ENCODE peak calls at places on chromosomes 3 and 15, in seven cellular contexts. One of them, this sample, is unnamed.
A peak's percentile ranks its signal among the peaks of the same experiment; 100 is the strongest.

GRCh38 chr15:36769110-36769509 is 189.7 kb downstream of the CDIN1 start:
- DNase-seq in prostate gland: no peak
- DNase-seq in endodermal cell: no peak
- DNase-seq in IMR-90: peak; percentile 84
- DNase-seq in kidney epithelial cell: no peak
- DNase-seq in fibroblast of pulmonary artery: peak; percentile 56
- DNase-seq in uterus: no peak
- DNase-seq in this sample: no peak

GRCh38 chr3:72487078-72487765 is 361.0 kb downstream of the SHQ1 start:
- DNase-seq in endodermal cell: peak; percentile 88
- DNase-seq in IMR-90: peak; percentile 85
- DNase-seq in fibroblast of pulmonary artery: peak; percentile 82
- DNase-seq in prostate gland: peak; percentile 26
- DNase-seq in kidney epithelial cell: peak; percentile 79
- DNase-seq in uterus: peak; percentile 57
- DNase-seq in this sample: peak; percentile 82

GRCh38 chr3:181711325-181712135 is at the start of gene SOX2:
- DNase-seq in IMR-90: peak; percentile 4
- DNase-seq in endodermal cell: peak; percentile 96
- DNase-seq in kidney epithelial cell: peak; percentile 52
- DNase-seq in uterus: no peak
- DNase-seq in prostate gland: peak; percentile 94
- DNase-seq in fibroblast of pulmonary artery: peak; percentile 39
- DNase-seq in this sample: peak; percentile 91

GRCh38 chr3:122357828-122358617 is 25.0 kb downstream of the MIX23 start:
- DNase-seq in endodermal cell: no peak
- DNase-seq in IMR-90: peak; percentile 1
- DNase-seq in uterus: no peak
- DNase-seq in fibroblast of pulmonary artery: no peak
- DNase-seq in prostate gland: no peak
- DNase-seq in kidney epithelial cell: no peak
- DNase-seq in this sample: no peak

GRCh38 chr3:183193762-183194701 is 31.5 kb upstream of the LAMP3 start:
- DNase-seq in endodermal cell: no peak
- DNase-seq in IMR-90: peak; percentile 35
- DNase-seq in kidney epithelial cell: no peak
- DNase-seq in prostate gland: no peak
- DNase-seq in fibroblast of pulmonary artery: no peak
- DNase-seq in uterus: no peak
- DNase-seq in this sample: no peak

GRCh38 chr3:35745802-35746484 is 106.6 kb downstream of the ARPP21 start:
- DNase-seq in IMR-90: no peak
- DNase-seq in fibroblast of pulmonary artery: no peak
- DNase-seq in endodermal cell: no peak
- DNase-seq in prostate gland: no peak
- DNase-seq in uterus: no peak
- DNase-seq in kidney epithelial cell: no peak
- DNase-seq in this sample: no peak

GRCh38 chr15:51312754-51313390 is 25.5 kb downstream of the CYP19A1 start:
- DNase-seq in kidney epithelial cell: no peak
- DNase-seq in prostate gland: no peak
- DNase-seq in endodermal cell: no peak
- DNase-seq in IMR-90: peak; percentile 4
- DNase-seq in fibroblast of pulmonary artery: peak; percentile 72
- DNase-seq in uterus: no peak
- DNase-seq in this sample: no peak

GRCh38 chr3:170746175-170746942 is 123.6 kb downstream of the RPL22L1 start:
- DNase-seq in IMR-90: no peak
- DNase-seq in endodermal cell: no peak
- DNase-seq in fibroblast of pulmonary artery: no peak
- DNase-seq in prostate gland: no peak
- DNase-seq in kidney epithelial cell: no peak
- DNase-seq in uterus: no peak
- DNase-seq in this sample: no peak

GRCh38 chr3:185927501-185928200 is 10.2 kb downstream of the TRA2B start:
- DNase-seq in endodermal cell: no peak
- DNase-seq in kidney epithelial cell: no peak
- DNase-seq in IMR-90: no peak
- DNase-seq in uterus: no peak
- DNase-seq in fibroblast of pulmonary artery: no peak
- DNase-seq in prostate gland: no peak
- DNase-seq in this sample: no peak

GRCh38 chr15:85379403-85380131 is 836 bp upstream of the AKAP13 start:
- DNase-seq in endodermal cell: peak; percentile 62
- DNase-seq in kidney epithelial cell: no peak
- DNase-seq in prostate gland: peak; percentile 10
- DNase-seq in fibroblast of pulmonary artery: no peak
- DNase-seq in uterus: no peak
- DNase-seq in IMR-90: no peak
- DNase-seq in this sample: no peak

GRCh38 chr3:149476135-149476684 is 1.7 kb downstream of the TM4SF4 start:
- DNase-seq in uterus: no peak
- DNase-seq in fibroblast of pulmonary artery: no peak
- DNase-seq in kidney epithelial cell: no peak
- DNase-seq in endodermal cell: no peak
- DNase-seq in IMR-90: no peak
- DNase-seq in prostate gland: no peak
- DNase-seq in this sample: no peak

GRCh38 chr3:160135850-160136249 is 89.4 kb upstream of the C3orf80 start:
- DNase-seq in prostate gland: no peak
- DNase-seq in fibroblast of pulmonary artery: no peak
- DNase-seq in uterus: no peak
- DNase-seq in endodermal cell: no peak
- DNase-seq in kidney epithelial cell: no peak
- DNase-seq in IMR-90: no peak
- DNase-seq in this sample: no peak

GRCh38 chr3:115702598-115702997 is 79.3 kb downstream of the GAP43 start:
- DNase-seq in prostate gland: no peak
- DNase-seq in endodermal cell: no peak
- DNase-seq in fibroblast of pulmonary artery: no peak
- DNase-seq in IMR-90: no peak
- DNase-seq in uterus: no peak
- DNase-seq in kidney epithelial cell: no peak
- DNase-seq in this sample: no peak

GRCh38 chr3:142484912-142485435 is 37.1 kb upstream of the XRN1 start:
- DNase-seq in endodermal cell: no peak
- DNase-seq in prostate gland: no peak
- DNase-seq in uterus: no peak
- DNase-seq in fibroblast of pulmonary artery: no peak
- DNase-seq in IMR-90: no peak
- DNase-seq in kidney epithelial cell: no peak
- DNase-seq in this sample: no peak

GRCh38 chr3:140428380-140428779 is 249.5 kb upstream of the TRIM42 start:
- DNase-seq in fibroblast of pulmonary artery: no peak
- DNase-seq in uterus: no peak
- DNase-seq in IMR-90: no peak
- DNase-seq in prostate gland: no peak
- DNase-seq in endodermal cell: peak; percentile 33
- DNase-seq in kidney epithelial cell: no peak
- DNase-seq in this sample: no peak

GRCh38 chr3:146342971-146343370 is 92.1 kb upstream of the PLSCR4 start:
- DNase-seq in prostate gland: no peak
- DNase-seq in uterus: no peak
- DNase-seq in IMR-90: peak; percentile 54
- DNase-seq in endodermal cell: no peak
- DNase-seq in fibroblast of pulmonary artery: peak; percentile 34
- DNase-seq in kidney epithelial cell: no peak
- DNase-seq in this sample: no peak

GRCh38 chr15:20351448-20351961 is 190.1 kb downstream of the GOLGA6L6 start:
- DNase-seq in kidney epithelial cell: no peak
- DNase-seq in prostate gland: no peak
- DNase-seq in uterus: peak; percentile 15
- DNase-seq in endodermal cell: peak; percentile 48
- DNase-seq in IMR-90: no peak
- DNase-seq in fibroblast of pulmonary artery: no peak
- DNase-seq in this sample: peak; percentile 61

GRCh38 chr15:33454346-33454745 is 143.6 kb downstream of the RYR3 start:
- DNase-seq in prostate gland: no peak
- DNase-seq in IMR-90: no peak
- DNase-seq in kidney epithelial cell: no peak
- DNase-seq in uterus: no peak
- DNase-seq in fibroblast of pulmonary artery: no peak
- DNase-seq in endodermal cell: no peak
- DNase-seq in this sample: no peak

GRCh38 chr3:195171093-195171873 is 99.7 kb downstream of the XXYLT1 start:
- DNase-seq in uterus: peak; percentile 18
- DNase-seq in prostate gland: no peak
- DNase-seq in endodermal cell: peak; percentile 28
- DNase-seq in IMR-90: no peak
- DNase-seq in kidney epithelial cell: no peak
- DNase-seq in fibroblast of pulmonary artery: no peak
- DNase-seq in this sample: no peak

GRCh38 chr3:172608575-172608974 is 85.3 kb upstream of the TNFSF10 start:
- DNase-seq in kidney epithelial cell: no peak
- DNase-seq in uterus: no peak
- DNase-seq in IMR-90: no peak
- DNase-seq in fibroblast of pulmonary artery: no peak
- DNase-seq in endodermal cell: no peak
- DNase-seq in prostate gland: peak; percentile 68
- DNase-seq in this sample: no peak

GRCh38 chr3:107847791-107848190 is 243.0 kb downstream of the CD47 start:
- DNase-seq in fibroblast of pulmonary artery: no peak
- DNase-seq in endodermal cell: no peak
- DNase-seq in kidney epithelial cell: no peak
- DNase-seq in IMR-90: peak; percentile 32
- DNase-seq in uterus: no peak
- DNase-seq in prostate gland: no peak
- DNase-seq in this sample: no peak

GRCh38 chr3:14891135-14892132 is 55.9 kb upstream of the NR2C2 start:
- DNase-seq in kidney epithelial cell: no peak
- DNase-seq in uterus: no peak
- DNase-seq in fibroblast of pulmonary artery: no peak
- DNase-seq in prostate gland: no peak
- DNase-seq in endodermal cell: no peak
- DNase-seq in IMR-90: no peak
- DNase-seq in this sample: no peak

GRCh38 chr15:63890617-63891016 is 56.9 kb upstream of the HERC1 start:
- DNase-seq in uterus: no peak
- DNase-seq in kidney epithelial cell: no peak
- DNase-seq in endodermal cell: no peak
- DNase-seq in prostate gland: no peak
- DNase-seq in IMR-90: no peak
- DNase-seq in fibroblast of pulmonary artery: no peak
- DNase-seq in this sample: no peak

GRCh38 chr15:60212536-60212935 is 185.2 kb downstream of the ANXA2 start:
- DNase-seq in endodermal cell: peak; percentile 65
- DNase-seq in IMR-90: no peak
- DNase-seq in prostate gland: no peak
- DNase-seq in fibroblast of pulmonary artery: no peak
- DNase-seq in kidney epithelial cell: peak; percentile 7
- DNase-seq in uterus: no peak
- DNase-seq in this sample: no peak

GRCh38 chr15:62545392-62546227 is 380.5 kb upstream of the C2CD4B start:
- DNase-seq in endodermal cell: no peak
- DNase-seq in prostate gland: peak; percentile 73
- DNase-seq in fibroblast of pulmonary artery: peak; percentile 79
- DNase-seq in uterus: peak; percentile 40
- DNase-seq in IMR-90: peak; percentile 42
- DNase-seq in kidney epithelial cell: no peak
- DNase-seq in this sample: no peak

GRCh38 chr3:76096836-76097587 is 311.7 kb upstream of the ZNF717 start:
- DNase-seq in uterus: no peak
- DNase-seq in IMR-90: peak; percentile 3
- DNase-seq in prostate gland: no peak
- DNase-seq in endodermal cell: no peak
- DNase-seq in kidney epithelial cell: no peak
- DNase-seq in fibroblast of pulmonary artery: peak; percentile 6
- DNase-seq in this sample: no peak

GRCh38 chr3:53938645-53939044 is 47.0 kb upstream of the SELENOK start:
- DNase-seq in uterus: no peak
- DNase-seq in endodermal cell: peak; percentile 86
- DNase-seq in kidney epithelial cell: peak; percentile 14
- DNase-seq in IMR-90: peak; percentile 52
- DNase-seq in prostate gland: peak; percentile 20
- DNase-seq in fibroblast of pulmonary artery: peak; percentile 75
- DNase-seq in this sample: peak; percentile 40

GRCh38 chr15:27826902-27827321 is 272.2 kb downstream of the OCA2 start:
- DNase-seq in prostate gland: no peak
- DNase-seq in IMR-90: peak; percentile 60
- DNase-seq in fibroblast of pulmonary artery: peak; percentile 30
- DNase-seq in uterus: no peak
- DNase-seq in endodermal cell: no peak
- DNase-seq in kidney epithelial cell: no peak
- DNase-seq in this sample: no peak

GRCh38 chr15:63833246-63833696 is 477 bp downstream of the HERC1 start:
- DNase-seq in uterus: peak; percentile 31
- DNase-seq in kidney epithelial cell: no peak
- DNase-seq in prostate gland: peak; percentile 5
- DNase-seq in fibroblast of pulmonary artery: peak; percentile 39
- DNase-seq in IMR-90: peak; percentile 36
- DNase-seq in endodermal cell: peak; percentile 80
- DNase-seq in this sample: peak; percentile 63

DNA sequence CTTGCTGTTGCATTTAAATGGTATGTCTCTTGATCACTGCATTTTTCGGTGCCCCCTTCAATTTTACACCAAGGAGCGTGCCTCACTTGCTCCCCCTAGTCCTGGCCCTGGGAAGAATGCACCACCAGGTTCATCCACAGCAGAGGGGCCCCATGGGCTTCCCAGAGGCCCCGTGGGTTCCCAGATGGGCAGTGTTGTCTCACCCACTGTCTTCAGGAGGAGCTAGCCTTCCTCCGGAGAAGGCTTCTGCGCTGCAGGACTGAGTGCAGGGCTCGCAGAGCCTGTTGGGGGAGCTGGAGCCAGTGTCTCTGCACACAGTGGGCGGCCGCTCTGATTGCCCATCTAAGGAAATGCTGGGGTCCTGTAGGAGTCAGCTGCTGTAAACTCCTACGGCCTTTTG is 45.9 kb downstream of the POLR2M start:
- DNase-seq in uterus: peak; percentile 75
- DNase-seq in kidney epithelial cell: no peak
- DNase-seq in fibroblast of pulmonary artery: peak; percentile 26
- DNase-seq in prostate gland: no peak
- DNase-seq in IMR-90: no peak
- DNase-seq in endodermal cell: peak; percentile 76
- DNase-seq in this sample: no peak
- TF ChIP-seq CTCF in uterus: peak; percentile 39
- TF ChIP-seq CTCF in kidney epithelial cell: no peak
- TF ChIP-seq CTCF in fibroblast of pulmonary artery: peak; percentile 32
- TF ChIP-seq CTCF in prostate gland: no peak
- TF ChIP-seq CTCF in IMR-90: no peak
- TF ChIP-seq CTCF in endodermal cell: peak; percentile 64
- TF ChIP-seq CTCF in this sample: no peak

GRCh38 chr3:36907911-36908646 is 36.8 kb downstream of the TRANK1 start:
- DNase-seq in endodermal cell: peak; percentile 43
- DNase-seq in IMR-90: peak; percentile 81
- DNase-seq in fibroblast of pulmonary artery: peak; percentile 85
- DNase-seq in kidney epithelial cell: peak; percentile 32
- DNase-seq in prostate gland: peak; percentile 66
- DNase-seq in uterus: peak; percentile 40
- DNase-seq in this sample: no peak
- H3K4me3 ChIP-seq in endodermal cell: no peak overlapping the region
- H3K4me3 ChIP-seq in IMR-90: peak overlapping the region; percentile 42
- H3K4me3 ChIP-seq in fibroblast of pulmonary artery: peak overlapping the region; percentile 55
- H3K4me3 ChIP-seq in kidney epithelial cell: peak overlapping the region; percentile 2
- H3K4me3 ChIP-seq in prostate gland: peak overlapping the region; percentile 34
- H3K4me3 ChIP-seq in uterus: peak overlapping the region; percentile 41
- H3K4me3 ChIP-seq in this sample: no peak overlapping the region

GRCh38 chr3:177642482-177643163 is 445.3 kb upstream of the TBL1XR1 start:
- DNase-seq in fibroblast of pulmonary artery: no peak
- DNase-seq in kidney epithelial cell: no peak
- DNase-seq in IMR-90: no peak
- DNase-seq in endodermal cell: no peak
- DNase-seq in prostate gland: no peak
- DNase-seq in uterus: no peak
- DNase-seq in this sample: no peak
- TF ChIP-seq CTCF in fibroblast of pulmonary artery: no peak
- TF ChIP-seq CTCF in kidney epithelial cell: no peak
- TF ChIP-seq CTCF in IMR-90: no peak
- TF ChIP-seq CTCF in endodermal cell: no peak
- TF ChIP-seq CTCF in prostate gland: no peak
- TF ChIP-seq CTCF in uterus: no peak
- TF ChIP-seq CTCF in this sample: no peak

GRCh38 chr15:66154581-66154980 is 99.0 kb downstream of the MEGF11 start:
- DNase-seq in uterus: no peak
- DNase-seq in IMR-90: no peak
- DNase-seq in fibroblast of pulmonary artery: no peak
- DNase-seq in kidney epithelial cell: no peak
- DNase-seq in prostate gland: no peak
- DNase-seq in endodermal cell: no peak
- DNase-seq in this sample: no peak
- H3K4me3 ChIP-seq in uterus: no peak overlapping the region
- H3K4me3 ChIP-seq in IMR-90: no peak overlapping the region
- H3K4me3 ChIP-seq in fibroblast of pulmonary artery: no peak overlapping the region
- H3K4me3 ChIP-seq in kidney epithelial cell: no peak overlapping the region
- H3K4me3 ChIP-seq in prostate gland: no peak overlapping the region
- H3K4me3 ChIP-seq in endodermal cell: no peak overlapping the region
- H3K4me3 ChIP-seq in this sample: no peak overlapping the region

This sample was measured in Caco-2.